ENCODE peak calls at places on chromosomes 5 and 9, in four cellular contexts. A, K, R and T are unnamed samples.

GRCh38 chr5:75567710-75568109 is 43.5 kb upstream of the ANKDD1B start:
- DNase-seq in R (no peak), K (no peak), A (peak), T (peak)

GRCh38 chr5:98341038-98341710 is 432.3 kb upstream of the RGMB start:
- DNase-seq in K (no peak), R (no peak), A (peak), T (no peak)

GRCh38 chr9:128104171-128104618 is 23.3 kb downstream of the PTGES2 start:
- DNase-seq in R (peak), K (no peak), A (no peak), T (no peak)

GRCh38 chr5:138018844-138019243 is 14.0 kb downstream of the FAM13B start:
- DNase-seq in K (no peak), R (no peak), A (no peak), T (no peak)

GRCh38 chr5:137497396-137498290 is 1.5 kb downstream of the SPOCK1 start:
- DNase-seq in K (no peak), A (no peak), R (no peak), T (no peak)

GRCh38 chr5:180059326-180059725 is 12.2 kb downstream of the RNF130 start:
- DNase-seq in A (no peak), R (no peak), K (no peak), T (no peak)

GRCh38 chr5:151812757-151813309 is 41.1 kb downstream of the G3BP1 start:
- DNase-seq in R (no peak), K (no peak), A (peak), T (no peak)

GRCh38 chr9:2157277-2158105 is 142.3 kb downstream of the SMARCA2 start:
- DNase-seq in A (peak), R (peak), K (no peak), T (peak)

GRCh38 chr9:115437418-115437817 is 319.5 kb upstream of the TNC start:
- DNase-seq in A (no peak), K (no peak), R (no peak), T (no peak)

GRCh38 chr5:78782728-78783127 is 134.2 kb upstream of the LHFPL2 start:
- DNase-seq in K (no peak), R (no peak), A (no peak), T (no peak)

GRCh38 chr9:109683521-109683920 is 96.5 kb upstream of the PALM2AKAP2 start:
- DNase-seq in K (no peak), A (peak), R (no peak), T (no peak)

GRCh38 chr5:147017191-147017590 is 138.6 kb upstream of the PPP2R2B start:
- DNase-seq in A (no peak), R (no peak), K (no peak), T (no peak)

GRCh38 chr5:147417133-147417813 is 92.6 kb downstream of the DPYSL3 start:
- DNase-seq in K (no peak), R (peak), A (peak), T (no peak)

GRCh38 chr5:45385321-45386058 is 310.7 kb downstream of the HCN1 start:
- DNase-seq in A (peak), R (peak), K (no peak), T (peak)

GRCh38 chr9:121748080-121748479 is 96.6 kb downstream of the DAB2IP start:
- DNase-seq in K (no peak), A (no peak), R (no peak), T (no peak)

GRCh38 chr5:37552770-37553719 is 173.9 kb downstream of the WDR70 start:
- DNase-seq in A (peak), R (no peak), K (no peak), T (no peak)

GRCh38 chr9:99257723-99258364 is 35.8 kb downstream of the SEC61B start:
- DNase-seq in R (peak), K (no peak), A (no peak), T (no peak)
- H3K27ac ChIP-seq in R (peak), K (no peak), A (no peak), T (no peak)

GRCh38 chr9:95097279-95097678 is 220.2 kb downstream of the FANCC start:
- DNase-seq in K (no peak), R (no peak), A (no peak), T (no peak)

GRCh38 chr9:95095619-95096355 is 221.7 kb downstream of the FANCC start:
- DNase-seq in K (no peak), A (no peak), R (no peak), T (no peak)

GRCh38 chr9:95098391-95098921 is 219.1 kb downstream of the FANCC start:
- DNase-seq in K (no peak), R (no peak), A (no peak), T (no peak)

GRCh38 chr9:95096381-95096780 is 221.1 kb downstream of the FANCC start:
- DNase-seq in K (no peak), A (no peak), R (no peak), T (no peak)

GRCh38 chr9:95096807-95097206 is 220.7 kb downstream of the FANCC start:
- DNase-seq in K (no peak), R (no peak), A (no peak), T (no peak)
- TF ChIP-seq CTCF in K (no peak), R (no peak), A (peak), T (no peak)

GRCh38 chr5:112967520-112968083 is 9.0 kb upstream of the DCP2 start:
- DNase-seq in R (no peak), K (no peak), A (no peak), T (no peak)
- H3K27ac ChIP-seq in R (no peak), K (no peak), A (no peak), T (no peak)

GRCh38 chr5:57887851-57888621 is 405.4 kb upstream of the ACTBL2 start:
- DNase-seq in R (no peak), A (peak), K (peak), T (peak)
- TF ChIP-seq CTCF in R (peak), A (peak), K (no peak), T (peak)

GRCh38 chr5:17305024-17305423 is 87.6 kb downstream of the BASP1 start:
- DNase-seq in A (peak), R (no peak), K (no peak), T (no peak)

GRCh38 chr5:17304282-17304681 is 86.9 kb downstream of the BASP1 start:
- DNase-seq in R (no peak), K (no peak), A (peak), T (no peak)

GRCh38 chr5:17308326-17309065 is 91.1 kb downstream of the BASP1 start:
- DNase-seq in R (no peak), A (peak), K (no peak), T (no peak)

GRCh38 chr5:17306726-17307091 is 89.3 kb downstream of the BASP1 start:
- DNase-seq in A (no peak), K (no peak), R (no peak), T (no peak)

DNA sequence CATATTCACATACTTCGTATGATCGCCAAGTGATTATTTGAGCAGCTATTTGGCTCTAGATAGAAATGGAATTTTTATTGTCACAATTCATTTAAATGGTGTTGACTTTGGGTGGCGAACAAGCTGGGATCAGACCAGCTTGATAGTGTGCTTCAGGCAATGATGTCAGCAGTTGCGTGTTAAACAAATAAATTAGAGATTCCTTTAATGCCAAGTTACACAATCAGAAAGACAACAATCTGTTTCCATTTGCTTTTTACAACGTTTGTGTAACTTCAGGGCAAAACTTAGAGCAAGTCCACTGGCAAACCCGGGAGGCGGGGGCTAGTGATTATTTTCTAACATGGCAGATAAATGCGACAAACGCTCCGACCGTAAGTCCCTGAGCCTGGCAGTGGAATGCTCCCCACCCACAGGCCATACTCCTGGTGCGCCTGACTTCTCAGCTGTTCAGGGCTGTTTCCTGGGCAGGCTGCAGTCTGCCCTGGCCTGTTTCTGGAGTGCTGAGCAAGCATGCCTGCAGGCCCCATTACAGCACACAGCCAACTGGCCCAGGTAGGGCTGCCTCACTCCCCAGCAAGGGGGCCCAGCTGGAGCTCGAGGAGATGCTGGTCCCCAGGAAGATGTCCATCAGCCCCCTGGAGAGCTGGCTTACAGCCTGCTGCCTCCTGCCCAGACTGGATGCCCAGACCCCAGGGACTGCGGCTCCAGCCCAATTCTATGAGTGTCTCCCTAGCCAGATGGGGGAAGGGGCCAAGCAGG is 88.7 kb downstream of the BASP1 start:
- DNase-seq in A (peak), R (no peak), K (peak), T (peak)
- H3K27ac ChIP-seq in A (no peak), R (no peak), K (no peak), T (peak)

GRCh38 chr5:89537800-89538199 is 654.8 kb upstream of the MEF2C start:
- DNase-seq in R (no peak), A (no peak), K (no peak), T (no peak)

GRCh38 chr5:89535421-89535820 is 652.4 kb upstream of the MEF2C start:
- DNase-seq in K (no peak), A (no peak), R (no peak), T (no peak)

GRCh38 chr5:89534331-89534730 is 651.3 kb upstream of the MEF2C start:
- DNase-seq in R (no peak), K (no peak), A (no peak), T (no peak)

DNA sequence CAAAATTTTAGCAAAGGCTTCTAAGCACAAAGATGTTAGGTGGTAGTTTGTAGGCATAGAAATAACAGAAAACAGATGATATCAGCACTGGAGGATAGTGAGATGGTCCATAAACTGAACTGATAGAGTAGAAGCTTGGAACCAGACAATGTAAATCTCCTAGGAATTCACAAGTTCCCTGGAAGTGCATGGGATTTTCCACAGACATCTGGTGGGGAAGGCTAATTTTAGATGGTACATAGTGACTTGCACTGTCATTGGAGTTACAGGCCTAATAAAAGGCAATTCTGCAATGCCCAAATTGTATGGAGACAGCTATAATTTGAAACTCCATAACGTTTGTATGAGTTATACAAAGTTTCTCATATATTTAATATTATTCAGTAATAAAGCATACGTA is 653.0 kb upstream of the MEF2C start:
- DNase-seq in K (no peak), A (no peak), R (no peak), T (no peak)
- TF ChIP-seq CTCF in K (no peak), A (no peak), R (no peak), T (no peak)